ENCODE peak calls at places on chromosomes 2 and 18, in nine cellular contexts. C is psoas muscle, M is type B pancreatic cell, O is endothelial cell, L is right lobe of liver, B is skeletal muscle cell, U is H4, X is amygdala, J is astrocyte of the cerebellum. T is an unnamed sample.

GRCh38 chr2:172056293-172056692 is 29.0 kb upstream of the DLX1 start:
- DNase-seq in U (no peak), C (no peak), M (no peak), B (no peak), X (no peak), J (no peak), O (no peak), L (no peak), T (no peak)

GRCh38 chr18:42909095-42909494 is 206.4 kb downstream of the RIT2 start:
- DNase-seq in C (no peak), B (no peak), M (no peak), X (no peak), O (no peak), J (no peak), L (no peak), U (no peak), T (no peak)

GRCh38 chr2:216555274-216555673 is 56.6 kb downstream of the RPL37A start:
- DNase-seq in C (peak), L (no peak), X (peak), J (no peak), B (no peak), O (no peak), M (no peak), U (peak), T (peak)

GRCh38 chr2:7819316-7819715 is 862.5 kb upstream of the ID2 start:
- DNase-seq in C (no peak), M (no peak), U (no peak), J (no peak), B (no peak), O (no peak), X (no peak), L (no peak), T (no peak)

GRCh38 chr2:177281400-177282021 is 17.0 kb upstream of the NFE2L2 start:
- DNase-seq in L (no peak), B (no peak), U (no peak), O (no peak), X (no peak), J (no peak), M (no peak), C (no peak), T (no peak)

GRCh38 chr2:74399785-74400184 is 19.7 kb upstream of the DCTN1 start:
- DNase-seq in C (no peak), J (no peak), U (no peak), B (no peak), L (no peak), M (no peak), O (no peak), X (no peak), T (peak)

GRCh38 chr18:7749001-7749391 is 181.9 kb downstream of the PTPRM start:
- DNase-seq in O (no peak), U (no peak), B (no peak), J (no peak), M (no peak), C (no peak), X (no peak), L (no peak), T (no peak)

GRCh38 chr18:13543811-13544732 is 182.3 kb downstream of the FAM210A start:
- DNase-seq in M (peak), O (no peak), X (no peak), L (no peak), J (no peak), B (no peak), U (no peak), C (no peak), T (no peak)

GRCh38 chr18:30334781-30335180 is 707.8 kb downstream of the DSC3 start:
- DNase-seq in M (no peak), J (no peak), B (no peak), U (no peak), L (no peak), C (no peak), O (no peak), X (no peak), T (no peak)

GRCh38 chr2:10180271-10180670 is 57.7 kb downstream of the RRM2 start:
- DNase-seq in J (no peak), X (no peak), M (no peak), U (no peak), O (no peak), L (no peak), C (no peak), B (no peak), T (no peak)

GRCh38 chr2:143171817-143172216 is 42.6 kb downstream of the ARHGAP15 start:
- DNase-seq in L (no peak), U (peak), B (no peak), X (no peak), J (no peak), M (no peak), C (no peak), O (no peak), T (peak)

GRCh38 chr2:241272298-241272721 is 43.2 kb downstream of the HDLBP start:
- DNase-seq in X (no peak), B (no peak), L (peak), O (peak), M (no peak), U (no peak), J (no peak), C (peak), T (no peak)

GRCh38 chr2:136057023-136057801 is 60.7 kb downstream of the CXCR4 start:
- DNase-seq in J (no peak), L (no peak), X (no peak), M (no peak), U (no peak), B (no peak), C (no peak), O (no peak), T (no peak)

GRCh38 chr2:27264753-27265535 is 2.1 kb upstream of the SLC30A3 start:
- DNase-seq in J (no peak), O (peak), U (peak), X (no peak), C (peak), L (no peak), M (no peak), B (no peak), T (peak)

GRCh38 chr18:22253676-22254075 is 84.3 kb downstream of the GATA6 start:
- DNase-seq in U (no peak), B (no peak), O (peak), C (no peak), X (no peak), L (no peak), J (no peak), M (no peak), T (no peak)

T was measured in NCI-H1694.